ENCODE peak calls at places on chromosomes 7 and 10, in five cellular contexts. H is endothelial cell, X is tibial nerve, I is BJ, O is body of pancreas. S is an unnamed sample.

GRCh38 chr7:88401009-88401623 is 94.4 kb upstream of the STEAP4 start:
- DNase-seq in I (no peak), H (no peak), X (no peak), O (no peak), S (no peak)

GRCh38 chr7:43584200-43584586 is 1.3 kb downstream of the STK17A start:
- DNase-seq in X (peak), I (peak), O (peak), H (no peak), S (no peak)

GRCh38 chr10:102431452-102432124 is 786 bp downstream of the CUEDC2 start:
- DNase-seq in O (no peak), H (no peak), I (no peak), X (no peak), S (no peak)

GRCh38 chr7:119271147-119271779 is 1001.7 kb upstream of the KCND2 start:
- DNase-seq in O (no peak), I (no peak), X (no peak), H (no peak), S (no peak)

GRCh38 chr10:18666810-18667209 is 7.6 kb downstream of the ARL5B start:
- DNase-seq in O (no peak), X (no peak), H (no peak), I (no peak), S (no peak)

GRCh38 chr10:117533507-117534281 is 8.9 kb upstream of the EMX2 start:
- DNase-seq in I (no peak), H (no peak), O (no peak), X (no peak), S (no peak)

GRCh38 chr7:9083837-9084236 is 650.4 kb downstream of the NXPH1 start:
- DNase-seq in O (no peak), H (no peak), X (no peak), I (no peak), S (no peak)

GRCh38 chr7:85730016-85730415 is 543.2 kb upstream of the SEMA3D start:
- DNase-seq in I (no peak), O (no peak), H (no peak), X (no peak), S (no peak)

GRCh38 chr7:90596745-90597526 is 815 bp downstream of the CDK14 start:
- DNase-seq in O (no peak), I (no peak), H (peak), X (no peak), S (no peak)

GRCh38 chr10:34933676-34934075 is 118.6 kb upstream of the PARD3 start:
- DNase-seq in X (peak), I (no peak), H (no peak), O (peak), S (no peak)

GRCh38 chr7:149859881-149860280 is 13.9 kb upstream of the ATP6V0E2 start:
- DNase-seq in H (no peak), I (no peak), O (no peak), X (no peak), S (no peak)

GRCh38 chr10:71396084-71396713 is 521 bp upstream of the CDH23 start:
- DNase-seq in X (peak), I (no peak), O (peak), H (peak), S (peak)

GRCh38 chr7:54709283-54709682 is 49.7 kb downstream of the SEC61G start:
- DNase-seq in I (no peak), O (no peak), X (no peak), H (no peak), S (no peak)

GRCh38 chr10:29925771-29926345 is 133.5 kb downstream of the JCAD start:
- DNase-seq in H (no peak), O (no peak), I (no peak), X (no peak), S (no peak)

GRCh38 chr7:143454091-143454729 is 11.0 kb downstream of the TAS2R60 start:
- DNase-seq in X (no peak), H (no peak), I (no peak), O (no peak), S (no peak)

GRCh38 chr10:94546058-94546595 is 539 bp downstream of the HELLS start:
- DNase-seq in O (no peak), X (no peak), I (no peak), H (peak), S (no peak)

GRCh38 chr10:70693619-70694286 is 21.4 kb downstream of the ADAMTS14 start:
- DNase-seq in I (peak), H (no peak), X (peak), O (no peak), S (no peak)

GRCh38 chr7:104903044-104903443 is 111.0 kb upstream of the KMT2E start:
- DNase-seq in O (no peak), H (no peak), I (no peak), X (no peak), S (no peak)

GRCh38 chr7:77439572-77439971 is 23.4 kb upstream of the GSAP start:
- DNase-seq in I (no peak), X (peak), O (peak), H (no peak), S (no peak)

GRCh38 chr7:67518580-67518979 is 521.9 kb downstream of the TYW1 start:
- DNase-seq in O (no peak), H (no peak), X (peak), I (no peak), S (no peak)

GRCh38 chr7:953547-954327 is 743 bp downstream of the ADAP1 start:
- DNase-seq in H (no peak), X (no peak), I (no peak), O (no peak), S (no peak)

GRCh38 chr10:21742740-21743412 is 208.8 kb downstream of the MLLT10 start:
- DNase-seq in I (no peak), X (no peak), H (no peak), O (no peak), S (no peak)

GRCh38 chr7:145269418-145270161 is 433.7 kb upstream of the TPK1 start:
- DNase-seq in X (no peak), H (no peak), O (no peak), I (no peak), S (no peak)

GRCh38 chr10:118017071-118017740 is 29.5 kb downstream of the RAB11FIP2 start:
- DNase-seq in H (no peak), O (no peak), X (no peak), I (no peak), S (no peak)

GRCh38 chr7:130365511-130366441 is 14.5 kb upstream of the CPA1 start:
- DNase-seq in X (peak), I (peak), O (peak), H (no peak), S (peak)

GRCh38 chr10:96600337-96600736 is 13.5 kb upstream of the TM9SF3 start:
- DNase-seq in I (no peak), H (no peak), O (no peak), X (no peak), S (no peak)

GRCh38 chr10:69348824-69349541 is 67.7 kb downstream of the TACR2 start:
- DNase-seq in O (no peak), H (no peak), I (peak), X (peak), S (no peak)

GRCh38 chr10:35194906-35195305 is 68.3 kb downstream of the CREM start:
- DNase-seq in I (no peak), O (no peak), X (no peak), H (no peak), S (no peak)

GRCh38 chr10:94103902-94104301 is 110.2 kb downstream of the PLCE1 start:
- DNase-seq in H (no peak), I (peak), X (no peak), O (no peak), S (no peak)

GRCh38 chr10:95694665-95695064 is 938 bp upstream of the TCTN3 start:
- DNase-seq in H (no peak), X (no peak), I (no peak), O (peak), S (no peak)

GRCh38 chr10:119296703-119297102 is 89.3 kb downstream of the GRK5 start:
- DNase-seq in I (no peak), H (no peak), X (no peak), O (peak), S (no peak)

GRCh38 chr10:103476046-103476768 is 2.8 kb downstream of the CALHM3 start:
- DNase-seq in O (no peak), H (peak), I (no peak), X (no peak), S (no peak)

GRCh38 chr7:43353902-43354301 is 229.0 kb upstream of the STK17A start:
- DNase-seq in H (no peak), I (no peak), O (no peak), X (no peak), S (no peak)

GRCh38 chr7:137953043-137953691 is 48.7 kb downstream of the CREB3L2 start:
- DNase-seq in I (no peak), O (no peak), H (no peak), X (no peak), S (no peak)

GRCh38 chr10:124696446-124697392 is 47.5 kb downstream of the FAM53B start:
- DNase-seq in O (no peak), I (no peak), H (no peak), X (no peak), S (no peak)

GRCh38 chr10:97822261-97822687 is 27.4 kb upstream of the GOLGA7B start:
- DNase-seq in O (peak), H (no peak), I (no peak), X (no peak), S (no peak)

GRCh38 chr7:33334349-33334748 is 205.0 kb downstream of the BBS9 start:
- DNase-seq in I (no peak), H (peak), O (no peak), X (no peak), S (no peak)
- TF ChIP-seq CTCF in I (peak), H (peak), O (no peak), X (no peak), S (no peak)

DNA sequence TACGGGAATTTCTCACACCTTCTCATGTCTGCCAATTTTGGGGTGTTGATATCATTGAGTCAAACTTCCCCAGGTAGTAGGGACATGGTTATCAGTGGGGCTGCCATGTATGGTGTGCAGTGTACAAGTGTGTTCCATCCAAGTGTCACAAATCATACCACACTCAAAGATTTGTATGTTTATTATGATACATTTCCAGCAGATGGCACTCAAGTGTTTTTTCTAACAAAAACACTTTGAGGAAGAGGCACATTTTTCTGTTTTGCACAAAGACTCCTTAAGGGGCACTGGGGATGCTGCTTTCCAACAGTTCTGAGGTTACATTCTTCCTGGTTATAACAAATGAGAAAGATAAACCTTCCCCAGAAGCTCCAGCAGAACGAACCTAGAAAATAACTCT is 414.5 kb downstream of the REEP3 start:
- DNase-seq in X (no peak), I (no peak), O (no peak), H (no peak), S (no peak)
- TF ChIP-seq CTCF in X (no peak), I (no peak), O (no peak), H (no peak), S (no peak)

GRCh38 chr10:91805110-91805825 is 7.0 kb downstream of the TNKS2 start:
- DNase-seq in I (no peak), O (no peak), X (no peak), H (no peak), S (no peak)
- TF ChIP-seq CTCF in I (no peak), O (no peak), X (no peak), H (no peak), S (no peak)

GRCh38 chr7:29565186-29565540 is 1.5 kb downstream of the PRR15 start:
- DNase-seq in O (no peak), X (no peak), H (no peak), I (no peak), S (no peak)

GRCh38 chr7:29565634-29565981 is 2.0 kb downstream of the PRR15 start:
- DNase-seq in H (no peak), I (no peak), X (no peak), O (no peak), S (no peak)

GRCh38 chr7:29564455-29565185 is 985 bp downstream of the PRR15 start:
- DNase-seq in H (peak), X (no peak), O (peak), I (peak), S (no peak)

GRCh38 chr7:29562307-29562706 is 1.3 kb upstream of the PRR15 start:
- DNase-seq in I (no peak), X (no peak), H (no peak), O (no peak), S (no peak)

DNA sequence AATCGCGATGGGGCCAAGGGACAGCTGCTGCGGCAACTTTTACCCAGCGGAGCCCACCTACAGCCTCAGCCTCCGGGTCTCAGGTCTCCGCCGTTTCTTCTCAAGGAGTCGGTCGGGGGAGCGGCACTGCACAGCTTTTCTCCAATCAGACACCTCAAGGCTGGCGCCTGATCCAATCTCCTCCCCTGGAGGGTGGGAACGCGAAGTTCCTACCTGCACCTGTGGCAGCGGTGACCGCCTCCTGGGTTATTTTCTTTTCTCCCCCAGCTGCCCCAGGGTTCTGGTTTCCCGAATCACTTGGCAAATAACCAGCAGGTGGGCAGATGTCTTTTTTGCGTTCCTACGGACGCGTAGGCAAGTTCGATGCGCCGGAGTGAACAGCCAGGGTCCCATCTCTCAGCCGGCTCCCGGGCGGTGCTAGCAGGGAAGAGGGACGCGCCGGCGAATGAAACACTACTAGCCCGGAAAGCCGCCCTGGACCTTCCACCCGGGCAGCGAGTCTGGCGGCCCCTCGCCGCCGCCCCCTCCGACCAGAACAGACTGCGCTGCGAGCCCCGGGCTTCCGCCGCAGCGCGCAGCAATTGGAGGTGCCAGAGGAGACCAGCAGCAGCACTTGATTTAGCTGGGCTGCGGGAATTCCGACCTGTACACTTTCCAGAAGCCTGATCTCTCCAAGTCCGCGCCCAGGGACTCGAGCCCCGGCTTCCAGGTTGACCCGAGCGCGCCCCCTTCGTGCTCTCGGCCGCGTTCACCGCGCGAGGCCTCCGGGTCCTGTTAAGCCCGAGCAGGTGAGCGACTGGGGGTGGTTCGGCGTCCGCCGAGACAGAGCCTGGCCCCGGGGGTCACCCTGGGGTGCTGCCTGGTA is at the start of gene PRR15:
- DNase-seq in X (no peak), O (peak), I (no peak), H (peak), S (peak)
- TF ChIP-seq CTCF in X (no peak), O (no peak), I (no peak), H (no peak), S (no peak)

GRCh38 chr7:112282476-112283188 is 76.1 kb downstream of the ZNF277 start:
- DNase-seq in I (no peak), X (no peak), O (no peak), H (no peak), S (no peak)

GRCh38 chr7:112286294-112287086 is 80.0 kb downstream of the ZNF277 start:
- DNase-seq in H (no peak), X (no peak), I (no peak), O (no peak), S (no peak)

GRCh38 chr7:112280267-112280666 is 73.8 kb downstream of the ZNF277 start:
- DNase-seq in H (no peak), O (no peak), X (no peak), I (no peak), S (no peak)

GRCh38 chr7:112279042-112279441 is 72.5 kb downstream of the ZNF277 start:
- DNase-seq in O (no peak), X (no peak), I (no peak), H (no peak), S (no peak)

DNA sequence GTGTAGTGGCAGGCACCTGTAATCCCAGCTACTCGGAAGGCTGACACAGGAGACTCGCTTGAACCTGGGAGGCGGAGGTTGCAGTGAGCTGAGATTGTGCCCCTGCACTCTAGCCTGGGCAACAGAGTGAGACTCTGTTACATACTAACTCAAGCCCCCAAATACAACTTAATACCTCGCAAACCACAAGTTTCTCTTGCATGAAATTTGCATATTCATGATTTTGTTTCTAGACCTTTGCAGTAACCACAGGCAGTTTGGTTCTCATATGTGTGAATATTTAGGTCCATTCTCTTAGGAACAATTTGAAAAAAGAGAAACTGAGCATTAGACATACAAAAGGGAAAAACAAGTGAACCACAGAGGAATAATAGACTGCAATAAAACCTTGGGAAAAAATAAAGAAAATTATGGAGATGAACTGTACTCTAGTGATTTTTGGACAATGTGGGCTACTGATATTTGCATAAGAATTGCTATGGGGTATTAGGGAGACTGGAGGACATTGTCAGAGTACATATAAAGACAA is 77.0 kb downstream of the ZNF277 start:
- DNase-seq in H (no peak), X (no peak), I (no peak), O (no peak), S (no peak)
- TF ChIP-seq CTCF in H (no peak), X (no peak), I (no peak), O (no peak), S (no peak)

GRCh38 chr10:127813290-127813689 is 76.3 kb downstream of the FOXI2 start:
- DNase-seq in H (no peak), X (no peak), O (no peak), I (no peak), S (no peak)

DNA sequence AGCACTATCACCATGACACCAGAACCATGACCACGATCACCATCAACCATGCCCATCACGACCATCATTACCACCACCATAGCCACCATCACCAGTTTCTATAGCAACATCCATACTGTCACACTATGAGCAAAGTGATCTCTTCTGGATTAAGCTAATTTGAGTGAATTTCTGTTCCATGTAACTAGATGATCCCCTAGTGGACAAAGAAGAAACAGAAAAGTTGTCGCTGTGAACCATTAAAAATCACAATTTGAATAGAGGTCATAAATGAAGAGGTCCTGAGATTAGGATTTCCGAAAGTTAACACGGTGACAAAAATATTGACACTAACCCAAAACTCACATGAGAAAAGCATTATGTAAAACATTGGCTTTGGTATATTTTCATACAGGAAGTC is 77.6 kb downstream of the CLRN3 start:
- DNase-seq in O (no peak), I (no peak), X (no peak), H (no peak), S (no peak)
- TF ChIP-seq CTCF in O (no peak), I (no peak), X (no peak), H (peak), S (peak)

GRCh38 chr7:132142006-132142405 is 434.3 kb downstream of the PLXNA4 start:
- DNase-seq in I (no peak), X (no peak), H (no peak), O (no peak), S (no peak)

GRCh38 chr7:132148876-132149275 is 427.4 kb downstream of the PLXNA4 start:
- DNase-seq in I (no peak), H (no peak), X (no peak), O (no peak), S (no peak)

GRCh38 chr7:132141109-132141508 is 435.2 kb downstream of the PLXNA4 start:
- DNase-seq in X (no peak), H (no peak), I (no peak), O (no peak), S (no peak)

GRCh38 chr7:132145063-132145462 is 431.2 kb downstream of the PLXNA4 start:
- DNase-seq in O (no peak), I (no peak), X (no peak), H (no peak), S (no peak)

DNA sequence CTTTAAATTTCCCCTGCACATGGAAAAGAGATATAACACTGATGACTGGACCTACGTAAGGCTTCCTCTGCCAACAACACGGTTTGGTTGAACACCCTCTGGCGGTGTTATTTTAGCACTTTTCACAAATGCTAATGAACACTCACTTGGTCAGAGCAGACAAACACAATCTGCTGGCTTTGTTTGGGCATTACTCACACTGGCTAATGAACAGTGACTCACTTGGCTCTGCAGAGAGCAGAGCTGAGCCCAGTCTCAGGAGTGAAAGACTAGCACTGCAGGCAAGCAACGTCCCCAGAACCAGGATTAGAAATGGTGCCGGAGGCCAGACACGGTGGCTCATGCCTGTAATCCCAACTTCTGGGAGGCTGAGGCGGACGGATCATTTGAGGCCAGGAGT is 430.8 kb downstream of the PLXNA4 start:
- DNase-seq in H (no peak), X (peak), O (no peak), I (no peak), S (no peak)
- TF ChIP-seq CTCF in H (no peak), X (no peak), O (no peak), I (no peak), S (no peak)